ENCODE peak calls at places on chromosomes 16 and 17, in eight cellular contexts. One of them, this sample, is unnamed. For H3K9me3, the result is how much of the 10 kb centered on the place peaks cover.

GRCh38 chr16:69754143-69754468 is 620 bp downstream of the NOB1 start:
- DNase-seq in transverse colon: no peak
- DNase-seq in sigmoid colon: no peak
- DNase-seq in HCT116: no peak
- DNase-seq in stomach: no peak
- DNase-seq in spleen: no peak
- DNase-seq in heart left ventricle: no peak
- DNase-seq in prostate gland: no peak
- DNase-seq in this sample: no peak

GRCh38 chr17:39209317-39210092 is 9.4 kb downstream of the RPL19 start:
- DNase-seq in heart left ventricle: peak
- DNase-seq in spleen: peak
- DNase-seq in sigmoid colon: peak
- DNase-seq in stomach: peak
- DNase-seq in HCT116: no peak
- DNase-seq in transverse colon: peak
- DNase-seq in prostate gland: peak
- DNase-seq in this sample: peak

GRCh38 chr17:50182783-50183438 is 17.1 kb downstream of the SGCA start:
- DNase-seq in transverse colon: no peak
- DNase-seq in HCT116: no peak
- DNase-seq in heart left ventricle: no peak
- DNase-seq in sigmoid colon: no peak
- DNase-seq in prostate gland: no peak
- DNase-seq in stomach: no peak
- DNase-seq in spleen: no peak
- DNase-seq in this sample: no peak

GRCh38 chr17:21355586-21355985 is 20.6 kb upstream of the KCNJ12 start:
- DNase-seq in heart left ventricle: no peak
- DNase-seq in HCT116: no peak
- DNase-seq in sigmoid colon: no peak
- DNase-seq in prostate gland: no peak
- DNase-seq in transverse colon: no peak
- DNase-seq in spleen: peak
- DNase-seq in stomach: no peak
- DNase-seq in this sample: no peak

GRCh38 chr17:48601528-48602430 is 3.0 kb downstream of the HOXB6 start:
- DNase-seq in heart left ventricle: no peak
- DNase-seq in HCT116: no peak
- DNase-seq in transverse colon: peak
- DNase-seq in spleen: no peak
- DNase-seq in prostate gland: no peak
- DNase-seq in sigmoid colon: no peak
- DNase-seq in stomach: no peak
- DNase-seq in this sample: no peak

GRCh38 chr17:29074488-29074887 is 31.5 kb downstream of the PIPOX start:
- DNase-seq in spleen: no peak
- DNase-seq in transverse colon: no peak
- DNase-seq in sigmoid colon: no peak
- DNase-seq in prostate gland: no peak
- DNase-seq in heart left ventricle: peak
- DNase-seq in HCT116: no peak
- DNase-seq in stomach: no peak
- DNase-seq in this sample: no peak

GRCh38 chr16:10255728-10256127 is 73.5 kb upstream of the GRIN2A start:
- DNase-seq in sigmoid colon: no peak
- DNase-seq in transverse colon: no peak
- DNase-seq in spleen: no peak
- DNase-seq in heart left ventricle: no peak
- DNase-seq in stomach: no peak
- DNase-seq in prostate gland: peak
- DNase-seq in HCT116: no peak
- DNase-seq in this sample: no peak

GRCh38 chr16:11061629-11062270 is 117.4 kb downstream of the CLEC16A start:
- DNase-seq in HCT116: no peak
- DNase-seq in prostate gland: no peak
- DNase-seq in transverse colon: no peak
- DNase-seq in sigmoid colon: peak
- DNase-seq in spleen: no peak
- DNase-seq in stomach: no peak
- DNase-seq in heart left ventricle: no peak
- DNase-seq in this sample: no peak

GRCh38 chr16:86576591-86577313 is 1.6 kb upstream of the FOXL1 start:
- DNase-seq in sigmoid colon: no peak
- DNase-seq in HCT116: no peak
- DNase-seq in spleen: no peak
- DNase-seq in heart left ventricle: no peak
- DNase-seq in prostate gland: no peak
- DNase-seq in stomach: no peak
- DNase-seq in transverse colon: no peak
- DNase-seq in this sample: no peak

GRCh38 chr16:27067138-27067537 is 411 bp downstream of the C16orf82 start:
- DNase-seq in spleen: no peak
- DNase-seq in HCT116: no peak
- DNase-seq in prostate gland: no peak
- DNase-seq in heart left ventricle: no peak
- DNase-seq in sigmoid colon: no peak
- DNase-seq in stomach: no peak
- DNase-seq in transverse colon: no peak
- DNase-seq in this sample: no peak
- H3K27ac ChIP-seq in spleen: no peak
- H3K27ac ChIP-seq in HCT116: no peak
- H3K27ac ChIP-seq in prostate gland: no peak
- H3K27ac ChIP-seq in heart left ventricle: no peak
- H3K27ac ChIP-seq in sigmoid colon: no peak
- H3K27ac ChIP-seq in stomach: no peak
- H3K27ac ChIP-seq in transverse colon: no peak
- H3K27ac ChIP-seq in this sample: no peak

DNA sequence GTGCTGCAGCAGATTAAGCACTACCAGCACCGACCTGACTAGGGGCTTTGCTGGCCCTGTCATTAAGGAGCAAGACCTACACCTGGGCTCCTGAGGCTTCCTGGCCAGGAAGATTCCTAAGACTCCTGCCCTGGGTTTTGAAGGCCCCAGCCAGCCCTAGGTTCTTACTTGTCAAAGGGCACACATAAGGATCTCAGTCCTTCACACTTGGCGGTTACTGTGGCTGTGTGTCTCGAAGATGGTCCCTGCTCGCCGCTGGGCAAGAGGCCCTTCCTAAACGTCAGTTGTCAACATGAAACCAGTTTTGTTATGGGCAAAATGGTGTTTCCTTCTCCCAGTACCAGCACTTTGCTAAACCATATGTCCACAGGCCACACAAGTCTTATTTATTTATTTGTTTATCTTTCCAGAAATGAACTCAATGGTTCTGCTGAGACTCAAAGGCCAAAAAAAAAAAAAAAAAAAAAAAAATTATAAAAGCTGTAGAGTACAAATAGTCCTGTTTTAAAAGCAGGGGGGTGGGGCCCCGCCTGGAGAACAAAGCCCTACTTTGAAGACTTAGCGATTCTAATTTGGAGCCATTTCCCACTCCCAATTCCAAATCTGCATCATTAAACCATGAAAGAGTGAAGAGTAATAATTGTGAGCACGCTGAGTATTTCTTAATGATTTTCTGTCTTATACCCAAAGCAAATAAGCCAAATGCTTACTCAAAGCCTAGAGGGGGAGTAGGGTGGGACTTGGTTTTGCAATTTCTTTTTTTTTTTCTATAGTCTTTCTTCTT is 470.4 kb downstream of the TOX3 start:
- DNase-seq in sigmoid colon: no peak
- DNase-seq in spleen: no peak
- DNase-seq in HCT116: no peak
- DNase-seq in heart left ventricle: no peak
- DNase-seq in transverse colon: no peak
- DNase-seq in prostate gland: no peak
- DNase-seq in stomach: no peak
- DNase-seq in this sample: no peak
- TF ChIP-seq POLR2A in sigmoid colon: no peak
- TF ChIP-seq POLR2A in spleen: no peak
- TF ChIP-seq POLR2A in HCT116: no peak
- TF ChIP-seq POLR2A in heart left ventricle: no peak
- TF ChIP-seq POLR2A in transverse colon: no peak
- TF ChIP-seq POLR2A in prostate gland: no peak
- TF ChIP-seq POLR2A in stomach: no peak
- TF ChIP-seq POLR2A in this sample: no peak

GRCh38 chr16:31876955-31877828 is 3.6 kb downstream of the ZNF267 start:
- DNase-seq in HCT116: no peak
- DNase-seq in prostate gland: no peak
- DNase-seq in spleen: no peak
- DNase-seq in transverse colon: no peak
- DNase-seq in sigmoid colon: no peak
- DNase-seq in stomach: no peak
- DNase-seq in heart left ventricle: no peak
- DNase-seq in this sample: no peak
- H3K9me3 ChIP-seq in HCT116: under half
- H3K9me3 ChIP-seq in prostate gland: under half
- H3K9me3 ChIP-seq in spleen: under half
- H3K9me3 ChIP-seq in transverse colon: under half
- H3K9me3 ChIP-seq in sigmoid colon: under half
- H3K9me3 ChIP-seq in stomach: under half
- H3K9me3 ChIP-seq in heart left ventricle: under half
- H3K9me3 ChIP-seq in this sample: under half

DNA sequence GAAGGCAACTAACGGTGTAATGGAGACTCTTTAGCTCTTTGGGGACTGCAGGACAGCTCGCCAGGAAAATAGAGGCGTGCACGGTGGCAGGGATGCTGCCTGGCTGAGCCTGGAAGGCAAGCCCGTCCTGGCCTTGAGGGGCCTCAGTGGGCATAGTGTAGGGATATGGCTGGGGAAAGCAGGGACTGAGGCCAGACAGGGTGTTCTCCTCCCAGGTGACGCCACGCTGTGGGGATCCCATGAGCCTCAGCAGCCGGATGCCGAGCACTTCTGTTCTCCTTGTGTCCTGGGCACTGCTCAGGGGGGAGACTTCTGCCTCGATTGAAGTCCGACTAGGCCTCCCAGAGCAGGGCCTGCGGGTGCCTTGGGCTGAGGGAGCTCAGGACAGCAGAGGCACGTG is 89.2 kb downstream of the NPIPB11 start:
- DNase-seq in sigmoid colon: no peak
- DNase-seq in stomach: no peak
- DNase-seq in prostate gland: no peak
- DNase-seq in HCT116: no peak
- DNase-seq in transverse colon: no peak
- DNase-seq in spleen: no peak
- DNase-seq in heart left ventricle: no peak
- DNase-seq in this sample: no peak
- H3K27ac ChIP-seq in sigmoid colon: no peak
- H3K27ac ChIP-seq in stomach: no peak
- H3K27ac ChIP-seq in prostate gland: no peak
- H3K27ac ChIP-seq in HCT116: no peak
- H3K27ac ChIP-seq in transverse colon: no peak
- H3K27ac ChIP-seq in spleen: no peak
- H3K27ac ChIP-seq in heart left ventricle: no peak
- H3K27ac ChIP-seq in this sample: no peak

GRCh38 chr17:14719942-14720341 is 419.1 kb downstream of the HS3ST3B1 start:
- DNase-seq in spleen: no peak
- DNase-seq in stomach: no peak
- DNase-seq in prostate gland: no peak
- DNase-seq in sigmoid colon: no peak
- DNase-seq in transverse colon: no peak
- DNase-seq in HCT116: no peak
- DNase-seq in heart left ventricle: no peak
- DNase-seq in this sample: no peak
- TF ChIP-seq POLR2A in spleen: no peak
- TF ChIP-seq POLR2A in stomach: no peak
- TF ChIP-seq POLR2A in prostate gland: no peak
- TF ChIP-seq POLR2A in sigmoid colon: no peak
- TF ChIP-seq POLR2A in transverse colon: no peak
- TF ChIP-seq POLR2A in HCT116: no peak
- TF ChIP-seq POLR2A in heart left ventricle: no peak
- TF ChIP-seq POLR2A in this sample: no peak

GRCh38 chr16:31916056-31916488 is 42.5 kb downstream of the ZNF267 start:
- DNase-seq in sigmoid colon: no peak
- DNase-seq in prostate gland: no peak
- DNase-seq in spleen: no peak
- DNase-seq in stomach: no peak
- DNase-seq in heart left ventricle: no peak
- DNase-seq in transverse colon: no peak
- DNase-seq in HCT116: no peak
- DNase-seq in this sample: no peak

DNA sequence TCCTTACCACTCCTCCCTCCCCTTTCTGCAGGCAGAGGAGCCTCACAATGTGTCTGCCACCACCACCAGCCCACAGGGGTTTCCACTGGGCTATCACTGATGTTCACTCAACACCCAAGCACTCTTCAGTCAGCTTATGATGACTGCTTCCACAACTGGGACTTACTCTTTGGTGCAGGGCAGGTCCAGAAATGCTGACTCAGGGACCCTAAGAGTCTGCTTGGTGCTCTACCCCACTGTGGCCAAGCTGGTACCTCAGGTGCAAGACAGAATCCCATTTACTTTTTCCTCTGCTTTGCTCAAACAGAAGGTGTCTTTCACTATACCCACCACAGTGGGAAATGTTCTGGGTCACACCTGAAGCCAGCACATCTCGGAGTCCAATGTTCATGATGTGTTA is 40.1 kb downstream of the ZNF267 start:
- DNase-seq in spleen: no peak
- DNase-seq in prostate gland: no peak
- DNase-seq in sigmoid colon: no peak
- DNase-seq in HCT116: no peak
- DNase-seq in heart left ventricle: no peak
- DNase-seq in stomach: no peak
- DNase-seq in transverse colon: no peak
- DNase-seq in this sample: no peak
- H3K9me3 ChIP-seq in spleen: half or more
- H3K9me3 ChIP-seq in prostate gland: under half
- H3K9me3 ChIP-seq in sigmoid colon: half or more
- H3K9me3 ChIP-seq in HCT116: half or more
- H3K9me3 ChIP-seq in heart left ventricle: half or more
- H3K9me3 ChIP-seq in stomach: half or more
- H3K9me3 ChIP-seq in transverse colon: half or more
- H3K9me3 ChIP-seq in this sample: under half

DNA sequence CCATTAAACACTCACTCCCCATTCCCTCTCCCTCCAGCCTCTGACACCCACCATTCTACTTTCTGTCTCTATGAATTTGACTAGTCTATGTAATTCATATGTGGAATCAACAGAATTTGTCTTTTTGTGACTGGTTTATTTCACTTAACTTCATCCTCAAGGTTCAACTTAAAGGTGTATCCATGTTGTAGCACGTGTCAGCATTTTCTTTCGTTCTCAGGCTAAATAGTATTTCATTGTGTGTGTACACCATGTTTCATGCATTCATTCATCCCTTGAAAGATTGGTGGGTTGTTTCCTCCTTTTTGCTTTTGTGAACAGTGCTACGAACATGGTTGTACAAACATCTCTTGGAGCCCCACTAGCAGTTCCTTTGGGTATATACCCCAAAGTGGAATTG is 36.0 kb downstream of the ATP2C2 start:
- DNase-seq in HCT116: no peak
- DNase-seq in spleen: no peak
- DNase-seq in heart left ventricle: no peak
- DNase-seq in sigmoid colon: no peak
- DNase-seq in transverse colon: no peak
- DNase-seq in stomach: no peak
- DNase-seq in prostate gland: no peak
- DNase-seq in this sample: no peak
- H3K27ac ChIP-seq in HCT116: no peak
- H3K27ac ChIP-seq in spleen: no peak
- H3K27ac ChIP-seq in heart left ventricle: no peak
- H3K27ac ChIP-seq in sigmoid colon: no peak
- H3K27ac ChIP-seq in transverse colon: no peak
- H3K27ac ChIP-seq in stomach: no peak
- H3K27ac ChIP-seq in prostate gland: no peak
- H3K27ac ChIP-seq in this sample: no peak